ENCODE peak calls at places on chromosomes 4 and X, in six cellular contexts. L is mesenchymal stem cell, K is neuronal stem cell, I is trophoblast cell, N is H9, E is H1. R is an unnamed sample.
A peak's percentile ranks its signal among the peaks of the same experiment; 100 is the strongest.

GRCh38 chr4:40553995-40554394 is 75.7 kb downstream of the RBM47 start:
- DNase-seq in L (peak; percentile 61), K (no peak), I (peak; percentile 92), N (no peak), E (no peak), R (no peak)

GRCh38 chr4:95546866-95547707 is 1.7 kb downstream of the UNC5C start:
- DNase-seq in L (no peak), K (no peak), I (no peak), N (peak; percentile 41), E (no peak), R (no peak)

GRCh38 chrX:106159861-106160282 is 8.2 kb upstream of the PWWP3B start:
- DNase-seq in L (no peak), K (no peak), I (no peak), N (no peak), E (no peak), R (no peak)

GRCh38 chr4:77601614-77602187 is 3.9 kb upstream of the CXCL13 start:
- DNase-seq in L (no peak), K (no peak), I (no peak), N (no peak), E (no peak), R (no peak)

GRCh38 chr4:109559625-109559982 is 442 bp upstream of the MCUB start:
- DNase-seq in L (no peak), K (no peak), I (peak; percentile 32), N (peak; percentile 60), E (no peak), R (no peak)

GRCh38 chr4:140691369-140691768 is 64.8 kb downstream of the TBC1D9 start:
- DNase-seq in L (peak; percentile 44), K (no peak), I (peak; percentile 50), N (no peak), E (no peak), R (peak; percentile 62)

GRCh38 chr4:8744083-8744805 is 127.4 kb downstream of the HMX1 start:
- DNase-seq in L (no peak), K (no peak), I (no peak), N (peak; percentile 38), E (no peak), R (no peak)

GRCh38 chr4:4308800-4309441 is 18.9 kb downstream of the ZBTB49 start:
- DNase-seq in L (peak; percentile 96), K (no peak), I (no peak), N (no peak), E (no peak), R (peak; percentile 81)

GRCh38 chrX:105706041-105706440 is 116.3 kb upstream of the NRK start:
- DNase-seq in L (peak; percentile 52), K (no peak), I (peak; percentile 89), N (no peak), E (no peak), R (no peak)

GRCh38 chr4:90039122-90039521 is 88.1 kb upstream of the CCSER1 start:
- DNase-seq in L (no peak), K (no peak), I (no peak), N (no peak), E (no peak), R (no peak)

DNA sequence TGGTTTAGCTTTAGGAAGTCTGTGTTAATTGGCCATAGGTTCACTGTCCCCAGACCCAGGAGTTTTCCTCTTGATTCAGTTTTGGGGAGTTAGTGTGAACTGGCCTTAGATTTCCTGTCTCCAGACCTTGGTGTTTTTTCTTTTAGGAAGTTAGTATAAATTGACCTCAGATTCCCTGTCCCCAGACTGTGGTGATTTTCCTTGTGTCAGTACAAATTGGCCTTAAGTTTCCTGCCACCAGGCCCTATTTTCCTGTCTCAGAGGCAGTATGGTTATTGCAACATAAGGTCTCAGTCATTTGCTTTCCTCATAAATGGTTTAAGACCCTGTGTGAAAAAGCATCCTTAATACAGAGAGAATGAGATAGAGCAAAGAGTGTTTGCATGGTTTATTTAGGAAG is 595.8 kb downstream of the NLGN4X start:
- DNase-seq in L (no peak), K (no peak), I (no peak), N (no peak), E (no peak), R (no peak)
- H4K91ac ChIP-seq in L (no peak overlapping the region), K (no peak overlapping the region), I (no peak overlapping the region), N (no peak overlapping the region), E (no peak overlapping the region), R (no peak overlapping the region)

GRCh38 chrX:51182545-51182944 is 150.1 kb upstream of the NUDT10 start:
- DNase-seq in L (no peak), K (no peak), I (no peak), N (peak; percentile 48), E (no peak), R (no peak)
- H4K91ac ChIP-seq in L (no peak overlapping the region), K (no peak overlapping the region), I (no peak overlapping the region), N (no peak overlapping the region), E (no peak overlapping the region), R (no peak overlapping the region)

DNA sequence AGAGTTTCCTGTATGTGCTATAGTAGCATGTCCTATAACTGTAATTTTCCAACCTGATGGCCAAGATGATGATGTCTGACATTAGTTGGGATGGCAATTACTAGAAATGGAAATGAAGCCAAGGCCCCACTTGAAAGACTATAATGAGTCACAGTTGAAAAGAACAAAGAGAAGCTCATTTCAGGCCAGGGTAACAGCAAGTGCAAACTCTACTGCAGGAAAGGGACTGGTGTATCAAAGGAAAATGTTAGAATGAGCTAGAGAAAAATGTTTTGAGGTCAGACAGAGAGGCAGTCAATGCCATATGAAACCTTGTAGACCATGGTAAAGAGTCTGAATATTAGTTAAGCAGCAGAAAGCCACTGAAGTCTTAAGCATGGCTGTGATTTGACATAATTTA is 146.2 kb upstream of the SH3RF1 start:
- DNase-seq in L (peak; percentile 13), K (no peak), I (no peak), N (no peak), E (no peak), R (no peak)
- H4K91ac ChIP-seq in L (no peak overlapping the region), K (no peak overlapping the region), I (no peak overlapping the region), N (no peak overlapping the region), E (no peak overlapping the region), R (no peak overlapping the region)

GRCh38 chrX:38859602-38860001 is 58.3 kb downstream of the MID1IP1 start:
- DNase-seq in L (peak; percentile 49), K (no peak), I (no peak), N (no peak), E (no peak), R (peak; percentile 52)

GRCh38 chrX:38856670-38857069 is 55.4 kb downstream of the MID1IP1 start:
- DNase-seq in L (no peak), K (no peak), I (no peak), N (no peak), E (no peak), R (no peak)

GRCh38 chrX:38860106-38861013 is 59.1 kb downstream of the MID1IP1 start:
- DNase-seq in L (no peak), K (no peak), I (no peak), N (no peak), E (no peak), R (no peak)

GRCh38 chrX:38854305-38854704 is 53.0 kb downstream of the MID1IP1 start:
- DNase-seq in L (no peak), K (no peak), I (no peak), N (no peak), E (no peak), R (no peak)

GRCh38 chrX:38857736-38858432 is 56.6 kb downstream of the MID1IP1 start:
- DNase-seq in L (no peak), K (no peak), I (no peak), N (no peak), E (no peak), R (no peak)
- H4K91ac ChIP-seq in L (no peak overlapping the region), K (no peak overlapping the region), I (no peak overlapping the region), N (no peak overlapping the region), E (no peak overlapping the region), R (no peak overlapping the region)

DNA sequence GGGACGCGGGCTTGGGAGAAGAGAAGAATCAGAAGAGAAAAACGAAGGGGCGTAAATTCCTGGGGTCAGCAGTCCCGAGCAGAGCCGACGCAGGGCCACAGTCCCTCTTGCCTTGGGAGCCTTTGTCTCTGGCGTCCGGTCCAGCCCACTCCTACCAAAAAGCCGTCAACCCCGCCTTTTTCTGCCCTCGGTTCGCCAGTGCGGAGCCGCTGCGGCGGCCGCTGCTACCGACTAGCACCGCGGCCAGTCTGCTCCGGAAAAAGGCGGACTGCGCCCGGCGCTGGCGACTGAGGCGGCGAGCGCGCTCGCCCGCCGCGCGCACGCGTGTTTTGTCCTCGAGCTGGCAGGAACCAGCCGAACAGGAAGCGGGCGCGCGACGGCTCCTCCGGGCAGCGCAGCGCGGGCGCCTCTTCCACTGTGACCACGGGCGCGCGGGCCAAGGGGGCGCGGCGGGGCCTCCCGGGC is 502 bp downstream of the HNRNPDL start:
- DNase-seq in L (no peak), K (no peak), I (no peak), N (no peak), E (no peak), R (no peak)
- H4K91ac ChIP-seq in L (peak overlapping the region; percentile 97), K (peak overlapping the region; percentile 3), I (peak overlapping the region; percentile 99), N (peak overlapping the region; percentile 98), E (peak overlapping the region; percentile 49), R (peak overlapping the region; percentile 92)

GRCh38 chr4:92265066-92265465 is 38.7 kb upstream of the GRID2 start:
- DNase-seq in L (peak; percentile 11), K (no peak), I (no peak), N (no peak), E (no peak), R (no peak)

GRCh38 chr4:92263010-92263409 is 40.8 kb upstream of the GRID2 start:
- DNase-seq in L (no peak), K (no peak), I (no peak), N (no peak), E (no peak), R (no peak)

GRCh38 chr4:92265798-92266197 is 38.0 kb upstream of the GRID2 start:
- DNase-seq in L (no peak), K (no peak), I (no peak), N (no peak), E (no peak), R (no peak)

GRCh38 chr4:92263575-92263974 is 40.2 kb upstream of the GRID2 start:
- DNase-seq in L (no peak), K (no peak), I (no peak), N (no peak), E (no peak), R (no peak)

DNA sequence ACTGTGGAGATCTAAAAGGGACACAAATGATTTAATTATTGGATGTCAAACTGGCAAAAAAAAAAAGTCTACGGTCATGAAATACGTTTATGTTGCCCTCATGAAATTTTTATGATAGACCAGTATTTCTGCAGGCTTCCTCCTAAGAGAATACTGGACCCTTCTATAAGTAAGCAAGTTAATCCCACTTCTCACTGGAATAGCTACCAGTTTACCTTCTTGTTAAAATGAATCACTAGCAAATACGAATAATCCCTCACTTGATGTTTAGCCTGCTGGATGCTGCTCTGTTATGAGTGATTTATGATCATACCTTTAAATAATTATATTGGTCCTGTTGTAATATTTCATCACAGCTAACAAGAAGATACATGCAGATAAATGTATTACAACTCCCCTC is 39.6 kb upstream of the GRID2 start:
- DNase-seq in L (no peak), K (no peak), I (no peak), N (no peak), E (no peak), R (no peak)
- H4K91ac ChIP-seq in L (no peak overlapping the region), K (no peak overlapping the region), I (no peak overlapping the region), N (no peak overlapping the region), E (no peak overlapping the region), R (no peak overlapping the region)

R was measured in IMR-90.